ENCODE peak calls at places on chromosomes 12 and 14, in nine cellular contexts. M, Z, A, J, V, Q, I, U and R are unnamed samples.

GRCh38 chr12:47302111-47302597 is 222.4 kb upstream of the AMIGO2 start:
- DNase-seq in A (no peak), U (no peak), Q (no peak), M (no peak), Z (no peak), V (no peak), I (no peak), J (no peak), R (no peak)

GRCh38 chr12:66011731-66012130 is 118.8 kb downstream of the LLPH start:
- DNase-seq in A (no peak), Q (peak), V (no peak), Z (no peak), I (no peak), U (no peak), J (no peak), M (no peak), R (peak)

GRCh38 chr14:103480595-103480994 is 42.0 kb downstream of the CKB start:
- DNase-seq in I (no peak), A (peak), V (no peak), U (no peak), Q (no peak), M (no peak), J (no peak), Z (no peak), R (no peak)

GRCh38 chr14:98766818-98767217 is 505.2 kb downstream of the BCL11B start:
- DNase-seq in V (no peak), A (no peak), J (no peak), I (no peak), Q (no peak), U (no peak), M (no peak), Z (no peak), R (no peak)

GRCh38 chr12:53963434-53964314 is 9.0 kb downstream of the HOXC12 start:
- DNase-seq in U (no peak), A (no peak), J (no peak), V (no peak), Q (peak), M (no peak), Z (no peak), I (no peak), R (no peak)

GRCh38 chr14:45251912-45252311 is 1.1 kb downstream of the MIS18BP1 start:
- DNase-seq in Z (no peak), V (no peak), U (no peak), J (no peak), M (peak), Q (no peak), I (no peak), A (peak), R (no peak)

GRCh38 chr14:104975481-104976197 is 2.5 kb downstream of the AHNAK2 start:
- DNase-seq in I (no peak), A (peak), V (no peak), U (no peak), Z (no peak), J (no peak), Q (no peak), M (peak), R (no peak)

GRCh38 chr14:91373591-91374245 is 43.9 kb downstream of the CCDC88C start:
- DNase-seq in J (no peak), Q (peak), I (no peak), A (peak), V (no peak), Z (no peak), U (no peak), M (peak), R (no peak)

GRCh38 chr12:89328483-89329030 is 23.7 kb downstream of the DUSP6 start:
- DNase-seq in V (no peak), J (no peak), Z (no peak), U (no peak), Q (no peak), M (no peak), A (no peak), I (no peak), R (no peak)

GRCh38 chr12:179131-179884 is 34.6 kb downstream of the SLC6A12 start:
- DNase-seq in I (no peak), A (no peak), M (no peak), V (no peak), Z (no peak), U (no peak), J (no peak), Q (no peak), R (no peak)

GRCh38 chr12:80032967-80033366 is 66.4 kb upstream of the OTOGL start:
- DNase-seq in M (no peak), I (no peak), V (no peak), A (no peak), Z (no peak), U (no peak), Q (no peak), J (no peak), R (no peak)

GRCh38 chr14:102902086-102902485 is 20.4 kb upstream of the AMN start:
- DNase-seq in J (no peak), A (no peak), M (no peak), Q (no peak), V (no peak), I (no peak), Z (no peak), U (no peak), R (no peak)

GRCh38 chr14:90373887-90374286 is 22.9 kb upstream of the CALM1 start:
- DNase-seq in U (no peak), I (peak), A (no peak), V (no peak), Q (no peak), Z (no peak), M (no peak), J (no peak), R (no peak)

GRCh38 chr12:22625671-22626251 is 790 bp downstream of the ETNK1 start:
- DNase-seq in A (peak), J (no peak), Q (peak), U (no peak), V (no peak), Z (peak), M (peak), I (peak), R (no peak)

GRCh38 chr12:62761658-62762057 is 173.3 kb downstream of the PPM1H start:
- DNase-seq in I (no peak), Q (no peak), A (no peak), V (no peak), Z (no peak), J (no peak), M (no peak), U (no peak), R (no peak)

GRCh38 chr12:91923864-91924263 is 221.8 kb downstream of the BTG1 start:
- DNase-seq in Z (no peak), M (no peak), J (no peak), Q (no peak), V (no peak), U (no peak), I (no peak), A (no peak), R (no peak)

GRCh38 chr12:118376089-118377004 is at the start of gene SUDS3:
- DNase-seq in Z (peak), M (peak), I (peak), U (no peak), J (peak), A (peak), V (peak), Q (peak), R (no peak)

GRCh38 chr12:52354197-52354596 is 13.1 kb downstream of the KRT85 start:
- DNase-seq in U (no peak), A (no peak), I (no peak), Q (peak), M (no peak), Z (no peak), J (no peak), V (no peak), R (no peak)

GRCh38 chr14:99427632-99428315 is 52.9 kb downstream of the SETD3 start:
- DNase-seq in Q (peak), J (no peak), A (no peak), Z (no peak), U (no peak), V (no peak), M (no peak), I (no peak), R (no peak)

GRCh38 chr12:122894173-122895121 is 1.5 kb downstream of the VPS37B start:
- DNase-seq in Z (no peak), J (no peak), U (no peak), V (no peak), A (no peak), I (peak), M (peak), Q (no peak), R (no peak)

GRCh38 chr14:60304509-60304908 is 55.5 kb downstream of the PPM1A start:
- DNase-seq in Q (no peak), U (no peak), Z (no peak), A (no peak), J (no peak), V (no peak), I (no peak), M (no peak), R (no peak)